ENCODE peak calls at places on chromosomes 13 and 19, in four cellular contexts. One of them, this sample, is unnamed.

GRCh38 chr13:30256713-30257432 is 50.5 kb downstream of the KATNAL1 start:
- DNase-seq in left ventricle myocardium inferior: no peak
- DNase-seq in IMR-90: no peak
- DNase-seq in foreskin keratinocyte: no peak
- DNase-seq in this sample: no peak

GRCh38 chr19:2507109-2507508 is 31.2 kb downstream of the GADD45B start:
- DNase-seq in left ventricle myocardium inferior: no peak
- DNase-seq in IMR-90: peak
- DNase-seq in foreskin keratinocyte: no peak
- DNase-seq in this sample: no peak

GRCh38 chr13:23806874-23807522 is 82.2 kb downstream of the MIPEP start:
- DNase-seq in left ventricle myocardium inferior: no peak
- DNase-seq in IMR-90: peak
- DNase-seq in foreskin keratinocyte: no peak
- DNase-seq in this sample: no peak

GRCh38 chr19:4592445-4592844 is 33.0 kb upstream of the SEMA6B start:
- DNase-seq in left ventricle myocardium inferior: no peak
- DNase-seq in IMR-90: no peak
- DNase-seq in foreskin keratinocyte: no peak
- DNase-seq in this sample: no peak

GRCh38 chr13:64546371-64546770 is 2683.8 kb downstream of the PCDH9 start:
- DNase-seq in left ventricle myocardium inferior: no peak
- DNase-seq in IMR-90: no peak
- DNase-seq in foreskin keratinocyte: peak
- DNase-seq in this sample: no peak

GRCh38 chr19:53977991-53978731 is 13.3 kb upstream of the CACNG6 start:
- DNase-seq in left ventricle myocardium inferior: peak
- DNase-seq in IMR-90: peak
- DNase-seq in foreskin keratinocyte: peak
- DNase-seq in this sample: no peak

GRCh38 chr19:2337329-2337707 is 8.8 kb downstream of the SPPL2B start:
- DNase-seq in left ventricle myocardium inferior: no peak
- DNase-seq in IMR-90: peak
- DNase-seq in foreskin keratinocyte: no peak
- DNase-seq in this sample: no peak

GRCh38 chr13:74210693-74211393 is 76.6 kb upstream of the KLF12 start:
- DNase-seq in left ventricle myocardium inferior: no peak
- DNase-seq in IMR-90: peak
- DNase-seq in foreskin keratinocyte: peak
- DNase-seq in this sample: peak

GRCh38 chr13:31225998-31226675 is 26.4 kb downstream of the B3GLCT start:
- DNase-seq in left ventricle myocardium inferior: no peak
- DNase-seq in IMR-90: no peak
- DNase-seq in foreskin keratinocyte: no peak
- DNase-seq in this sample: no peak

GRCh38 chr13:109628251-109628699 is 158.1 kb downstream of the IRS2 start:
- DNase-seq in left ventricle myocardium inferior: no peak
- DNase-seq in IMR-90: peak
- DNase-seq in foreskin keratinocyte: peak
- DNase-seq in this sample: no peak

GRCh38 chr19:17020380-17020779 is 6.2 kb downstream of the CPAMD8 start:
- DNase-seq in left ventricle myocardium inferior: no peak
- DNase-seq in IMR-90: no peak
- DNase-seq in foreskin keratinocyte: no peak
- DNase-seq in this sample: no peak

GRCh38 chr13:59337070-59337469 is 826.7 kb downstream of the DIAPH3 start:
- DNase-seq in left ventricle myocardium inferior: no peak
- DNase-seq in IMR-90: no peak
- DNase-seq in foreskin keratinocyte: no peak
- DNase-seq in this sample: no peak

GRCh38 chr13:95234242-95234641 is 67.0 kb downstream of the ABCC4 start:
- DNase-seq in left ventricle myocardium inferior: no peak
- DNase-seq in IMR-90: no peak
- DNase-seq in foreskin keratinocyte: no peak
- DNase-seq in this sample: no peak

GRCh38 chr19:41957838-41958366 is 1.2 kb downstream of the RABAC1 start:
- DNase-seq in left ventricle myocardium inferior: peak
- DNase-seq in IMR-90: peak
- DNase-seq in foreskin keratinocyte: peak
- DNase-seq in this sample: no peak

GRCh38 chr13:38803566-38803965 is 116.7 kb downstream of the FREM2 start:
- DNase-seq in left ventricle myocardium inferior: no peak
- DNase-seq in IMR-90: no peak
- DNase-seq in foreskin keratinocyte: no peak
- DNase-seq in this sample: no peak
- TF ChIP-seq CTCF in left ventricle myocardium inferior: no peak
- TF ChIP-seq CTCF in IMR-90: no peak
- TF ChIP-seq CTCF in foreskin keratinocyte: no peak
- TF ChIP-seq CTCF in this sample: no peak

GRCh38 chr19:55096061-55096701 is 20.5 kb downstream of the EPS8L1 start:
- DNase-seq in left ventricle myocardium inferior: no peak
- DNase-seq in IMR-90: no peak
- DNase-seq in foreskin keratinocyte: no peak
- DNase-seq in this sample: no peak
- TF ChIP-seq CTCF in left ventricle myocardium inferior: no peak
- TF ChIP-seq CTCF in IMR-90: no peak
- TF ChIP-seq CTCF in foreskin keratinocyte: no peak
- TF ChIP-seq CTCF in this sample: no peak

GRCh38 chr19:43751466-43752220 is 3.1 kb downstream of the SMG9 start:
- DNase-seq in left ventricle myocardium inferior: no peak
- DNase-seq in IMR-90: peak
- DNase-seq in foreskin keratinocyte: no peak
- DNase-seq in this sample: no peak
- TF ChIP-seq CTCF in left ventricle myocardium inferior: no peak
- TF ChIP-seq CTCF in IMR-90: no peak
- TF ChIP-seq CTCF in foreskin keratinocyte: no peak
- TF ChIP-seq CTCF in this sample: no peak

GRCh38 chr19:6737873-6738725 is 719 bp upstream of the GPR108 start:
- DNase-seq in left ventricle myocardium inferior: peak
- DNase-seq in IMR-90: peak
- DNase-seq in foreskin keratinocyte: peak
- DNase-seq in this sample: peak

GRCh38 chr19:6737284-6737872 is at the start of gene GPR108:
- DNase-seq in left ventricle myocardium inferior: peak
- DNase-seq in IMR-90: peak
- DNase-seq in foreskin keratinocyte: peak
- DNase-seq in this sample: peak

GRCh38 chr19:6739884-6740588 is 556 bp downstream of the TRIP10 start:
- DNase-seq in left ventricle myocardium inferior: peak
- DNase-seq in IMR-90: no peak
- DNase-seq in foreskin keratinocyte: no peak
- DNase-seq in this sample: peak

GRCh38 chr19:6739390-6739883 is at the start of gene TRIP10:
- DNase-seq in left ventricle myocardium inferior: peak
- DNase-seq in IMR-90: peak
- DNase-seq in foreskin keratinocyte: peak
- DNase-seq in this sample: peak

GRCh38 chr19:6738726-6739389 is 622 bp upstream of the TRIP10 start:
- DNase-seq in left ventricle myocardium inferior: peak
- DNase-seq in IMR-90: peak
- DNase-seq in foreskin keratinocyte: peak
- DNase-seq in this sample: no peak
- TF ChIP-seq CTCF in left ventricle myocardium inferior: no peak
- TF ChIP-seq CTCF in IMR-90: no peak
- TF ChIP-seq CTCF in foreskin keratinocyte: no peak
- TF ChIP-seq CTCF in this sample: no peak

This sample was measured in coronary artery.